ENCODE peak calls at places on chromosomes 6 and 20, in four cellular contexts. D is cardiac muscle cell, Q is stomach, U is fibroblast of villous mesenchyme. N is an unnamed sample.

GRCh38 chr20:37445041-37445440 is 76.0 kb upstream of the NNAT start:
- DNase-seq in D (no peak), Q (no peak), U (no peak), N (peak; percentile 34)

GRCh38 chr6:149935246-149935645 is 6.6 kb upstream of the ULBP2 start:
- DNase-seq in D (no peak), Q (no peak), U (no peak), N (no peak)

GRCh38 chr6:29747688-29748250 is 24.5 kb downstream of the HLA-F start:
- DNase-seq in D (no peak), Q (no peak), U (no peak), N (no peak)

GRCh38 chr6:168165373-168165772 is 86.4 kb upstream of the FRMD1 start:
- DNase-seq in D (no peak), Q (no peak), U (peak; percentile 49), N (no peak)

GRCh38 chr20:64100566-64100888 is 6.8 kb downstream of the NPBWR2 start:
- DNase-seq in D (no peak), Q (no peak), U (no peak), N (no peak)

GRCh38 chr20:51738877-51739447 is 29.2 kb downstream of the ATP9A start:
- DNase-seq in D (no peak), Q (peak; percentile 65), U (no peak), N (no peak)

GRCh38 chr20:4563534-4563933 is 158.2 kb upstream of the PRND start:
- DNase-seq in D (peak; percentile 64), Q (no peak), U (peak; percentile 82), N (no peak)

GRCh38 chr20:57482148-57482547 is 42.8 kb downstream of the CTCFL start:
- DNase-seq in D (no peak), Q (no peak), U (no peak), N (no peak)

GRCh38 chr6:163865380-163865779 is 450.9 kb downstream of the QKI start:
- DNase-seq in D (no peak), Q (no peak), U (no peak), N (no peak)

GRCh38 chr6:13362432-13362831 is 34.1 kb upstream of the TBC1D7 start:
- DNase-seq in D (peak; percentile 48), Q (no peak), U (peak; percentile 38), N (no peak)

GRCh38 chr6:154367839-154368695 is 11.5 kb upstream of the IPCEF1 start:
- DNase-seq in D (no peak), Q (no peak), U (peak; percentile 66), N (no peak)

GRCh38 chr6:133241901-133242760 is 974 bp downstream of the EYA4 start:
- DNase-seq in D (peak; percentile 43), Q (no peak), U (peak; percentile 9), N (no peak)
- H3K4me3 ChIP-seq in D (peak overlapping the region; percentile 43), Q (peak overlapping the region; percentile 58), U (peak overlapping the region; percentile 13), N (peak overlapping the region; percentile 37)

DNA sequence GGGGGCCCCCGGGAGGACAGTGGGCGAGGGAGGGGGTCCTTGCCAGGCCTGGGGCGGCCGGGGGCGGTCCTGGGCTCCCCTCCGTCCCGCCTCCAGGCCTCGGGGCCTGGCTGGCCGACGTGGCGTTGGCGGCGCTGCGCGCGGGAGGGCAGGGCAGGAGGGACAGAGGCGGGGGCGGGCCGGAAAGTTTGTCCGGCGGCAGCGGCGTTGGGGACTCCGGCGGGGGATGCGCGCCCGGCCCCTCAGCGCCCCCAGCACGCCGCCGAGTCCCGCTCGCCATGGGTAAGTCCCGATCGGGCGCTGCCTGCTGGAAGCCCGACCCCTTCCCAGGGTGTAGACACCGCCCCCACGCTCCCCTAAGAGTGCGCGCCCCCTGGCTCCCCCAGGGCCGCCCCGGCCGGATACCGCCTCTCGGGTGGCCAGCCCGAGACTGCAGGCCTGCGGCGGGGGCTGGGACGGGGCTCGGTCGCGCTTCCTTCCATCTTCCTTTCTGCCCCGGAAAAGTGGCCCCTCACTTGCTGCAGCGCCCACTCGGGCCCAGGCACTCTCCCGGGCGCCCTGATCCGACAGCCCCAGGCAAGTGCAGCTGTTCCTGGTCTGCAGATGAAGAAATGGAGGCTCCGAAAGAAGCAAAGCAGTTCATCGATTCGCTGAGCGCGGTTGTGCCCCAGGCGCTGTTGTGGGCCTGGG is at the start of gene SLC2A10:
- DNase-seq in D (peak; percentile 71), Q (peak; percentile 73), U (peak; percentile 70), N (peak; percentile 87)
- H3K4me3 ChIP-seq in D (peak within 1 kb of the TSS; percentile 39), Q (peak within 1 kb of the TSS; percentile 66), U (peak within 1 kb of the TSS; percentile 75), N (peak within 1 kb of the TSS; percentile 73)

GRCh38 chr6:24631671-24632070 is 14.3 kb downstream of the KIAA0319 start:
- DNase-seq in D (peak; percentile 37), Q (no peak), U (no peak), N (no peak)
- H3K4me3 ChIP-seq in D (no peak overlapping the region), Q (no peak overlapping the region), U (no peak overlapping the region), N (no peak overlapping the region)

GRCh38 chr6:15690451-15690961 is 27.7 kb upstream of the DTNBP1 start:
- DNase-seq in D (no peak), Q (no peak), U (no peak), N (no peak)
- H3K4me3 ChIP-seq in D (no peak overlapping the region), Q (no peak overlapping the region), U (no peak overlapping the region), N (no peak overlapping the region)

N was measured in upper lobe of right lung.